ENCODE peak calls at places on chromosomes 2 and 18, in eight cellular contexts. One of them, this sample, is unnamed.

GRCh38 chr2:182548031-182548950 is 121.5 kb upstream of the PDE1A start:
- DNase-seq in epithelial cell of esophagus: no peak
- DNase-seq in HT-29: no peak
- DNase-seq in T-cell: no peak
- DNase-seq in tibial nerve: no peak
- DNase-seq in ELR: no peak
- DNase-seq in NCI-H510A treated with DMSO at 0.1 percent for 48 hours: no peak
- DNase-seq in foreskin melanocyte: no peak
- DNase-seq in this sample: no peak

GRCh38 chr2:29522951-29523669 is 398.3 kb downstream of the ALK start:
- DNase-seq in T-cell: no peak
- DNase-seq in tibial nerve: no peak
- DNase-seq in NCI-H510A treated with DMSO at 0.1 percent for 48 hours: no peak
- DNase-seq in foreskin melanocyte: peak; percentile 11
- DNase-seq in HT-29: no peak
- DNase-seq in epithelial cell of esophagus: peak; percentile 67
- DNase-seq in ELR: peak; percentile 77
- DNase-seq in this sample: no peak

GRCh38 chr2:127051116-127051779 is 55.7 kb downstream of the BIN1 start:
- DNase-seq in HT-29: peak; percentile 35
- DNase-seq in T-cell: no peak
- DNase-seq in epithelial cell of esophagus: no peak
- DNase-seq in NCI-H510A treated with DMSO at 0.1 percent for 48 hours: no peak
- DNase-seq in foreskin melanocyte: no peak
- DNase-seq in ELR: no peak
- DNase-seq in tibial nerve: no peak
- DNase-seq in this sample: no peak

GRCh38 chr2:120175000-120175581 is 48.1 kb downstream of the TMEM185B start:
- DNase-seq in T-cell: no peak
- DNase-seq in tibial nerve: peak; percentile 67
- DNase-seq in epithelial cell of esophagus: peak; percentile 73
- DNase-seq in NCI-H510A treated with DMSO at 0.1 percent for 48 hours: peak; percentile 66
- DNase-seq in HT-29: peak; percentile 77
- DNase-seq in foreskin melanocyte: peak; percentile 38
- DNase-seq in ELR: peak; percentile 80
- DNase-seq in this sample: no peak

GRCh38 chr2:190863946-190864345 is 16.7 kb upstream of the GLS start:
- DNase-seq in NCI-H510A treated with DMSO at 0.1 percent for 48 hours: peak; percentile 99
- DNase-seq in tibial nerve: no peak
- DNase-seq in HT-29: no peak
- DNase-seq in foreskin melanocyte: no peak
- DNase-seq in epithelial cell of esophagus: no peak
- DNase-seq in T-cell: no peak
- DNase-seq in ELR: no peak
- DNase-seq in this sample: no peak

GRCh38 chr2:88170472-88170892 is 336 bp downstream of the THNSL2 start:
- DNase-seq in epithelial cell of esophagus: peak; percentile 11
- DNase-seq in T-cell: no peak
- DNase-seq in tibial nerve: peak; percentile 30
- DNase-seq in ELR: peak; percentile 20
- DNase-seq in foreskin melanocyte: peak; percentile 20
- DNase-seq in HT-29: no peak
- DNase-seq in NCI-H510A treated with DMSO at 0.1 percent for 48 hours: no peak
- DNase-seq in this sample: no peak

GRCh38 chr2:216871333-216871934 is 11.6 kb upstream of the TNP1 start:
- DNase-seq in NCI-H510A treated with DMSO at 0.1 percent for 48 hours: no peak
- DNase-seq in T-cell: no peak
- DNase-seq in foreskin melanocyte: no peak
- DNase-seq in HT-29: no peak
- DNase-seq in ELR: no peak
- DNase-seq in epithelial cell of esophagus: no peak
- DNase-seq in tibial nerve: no peak
- DNase-seq in this sample: no peak

GRCh38 chr2:162301151-162301804 is 17.2 kb downstream of the IFIH1 start:
- DNase-seq in ELR: peak; percentile 82
- DNase-seq in NCI-H510A treated with DMSO at 0.1 percent for 48 hours: peak; percentile 48
- DNase-seq in tibial nerve: peak; percentile 30
- DNase-seq in foreskin melanocyte: no peak
- DNase-seq in epithelial cell of esophagus: peak; percentile 74
- DNase-seq in HT-29: peak; percentile 84
- DNase-seq in T-cell: peak; percentile 48
- DNase-seq in this sample: peak; percentile 70

GRCh38 chr18:79900610-79901570 is 50.6 kb downstream of the SLC66A2 start:
- DNase-seq in NCI-H510A treated with DMSO at 0.1 percent for 48 hours: no peak
- DNase-seq in T-cell: no peak
- DNase-seq in foreskin melanocyte: no peak
- DNase-seq in ELR: no peak
- DNase-seq in HT-29: no peak
- DNase-seq in epithelial cell of esophagus: no peak
- DNase-seq in tibial nerve: no peak
- DNase-seq in this sample: no peak

GRCh38 chr18:45554070-45554767 is 61.1 kb upstream of the SLC14A2 start:
- DNase-seq in tibial nerve: no peak
- DNase-seq in ELR: no peak
- DNase-seq in HT-29: no peak
- DNase-seq in T-cell: no peak
- DNase-seq in NCI-H510A treated with DMSO at 0.1 percent for 48 hours: no peak
- DNase-seq in epithelial cell of esophagus: no peak
- DNase-seq in foreskin melanocyte: no peak
- DNase-seq in this sample: no peak

GRCh38 chr2:43131890-43132522 is 94.4 kb downstream of the ZFP36L2 start:
- DNase-seq in HT-29: peak; percentile 8
- DNase-seq in T-cell: no peak
- DNase-seq in ELR: no peak
- DNase-seq in foreskin melanocyte: no peak
- DNase-seq in NCI-H510A treated with DMSO at 0.1 percent for 48 hours: no peak
- DNase-seq in epithelial cell of esophagus: peak; percentile 45
- DNase-seq in tibial nerve: no peak
- DNase-seq in this sample: no peak

GRCh38 chr2:75327334-75327733 is 128.0 kb upstream of the TACR1 start:
- DNase-seq in HT-29: no peak
- DNase-seq in T-cell: no peak
- DNase-seq in NCI-H510A treated with DMSO at 0.1 percent for 48 hours: peak; percentile 54
- DNase-seq in ELR: no peak
- DNase-seq in foreskin melanocyte: no peak
- DNase-seq in epithelial cell of esophagus: no peak
- DNase-seq in tibial nerve: no peak
- DNase-seq in this sample: no peak

GRCh38 chr2:40096360-40096759 is 317.3 kb upstream of the THUMPD2 start:
- DNase-seq in HT-29: peak; percentile 33
- DNase-seq in foreskin melanocyte: no peak
- DNase-seq in tibial nerve: no peak
- DNase-seq in NCI-H510A treated with DMSO at 0.1 percent for 48 hours: peak; percentile 34
- DNase-seq in epithelial cell of esophagus: peak; percentile 63
- DNase-seq in T-cell: no peak
- DNase-seq in ELR: peak; percentile 74
- DNase-seq in this sample: no peak

GRCh38 chr18:35256947-35257346 is 16.1 kb downstream of the ZNF397 start:
- DNase-seq in foreskin melanocyte: no peak
- DNase-seq in epithelial cell of esophagus: no peak
- DNase-seq in ELR: no peak
- DNase-seq in NCI-H510A treated with DMSO at 0.1 percent for 48 hours: no peak
- DNase-seq in tibial nerve: no peak
- DNase-seq in HT-29: no peak
- DNase-seq in T-cell: no peak
- DNase-seq in this sample: no peak

GRCh38 chr2:217899231-217900009 is 103.4 kb downstream of the TNS1 start:
- DNase-seq in tibial nerve: peak; percentile 70
- DNase-seq in NCI-H510A treated with DMSO at 0.1 percent for 48 hours: peak; percentile 45
- DNase-seq in foreskin melanocyte: no peak
- DNase-seq in ELR: peak; percentile 91
- DNase-seq in HT-29: peak; percentile 89
- DNase-seq in epithelial cell of esophagus: peak; percentile 78
- DNase-seq in T-cell: no peak
- DNase-seq in this sample: no peak

GRCh38 chr18:28890796-28891195 is 713.9 kb upstream of the CDH2 start:
- DNase-seq in NCI-H510A treated with DMSO at 0.1 percent for 48 hours: no peak
- DNase-seq in T-cell: no peak
- DNase-seq in HT-29: no peak
- DNase-seq in epithelial cell of esophagus: peak; percentile 9
- DNase-seq in tibial nerve: no peak
- DNase-seq in foreskin melanocyte: no peak
- DNase-seq in ELR: no peak
- DNase-seq in this sample: no peak

GRCh38 chr18:76374330-76375281 is 120.4 kb downstream of the ZNF516 start:
- DNase-seq in foreskin melanocyte: no peak
- DNase-seq in tibial nerve: no peak
- DNase-seq in ELR: no peak
- DNase-seq in HT-29: no peak
- DNase-seq in T-cell: peak; percentile 56
- DNase-seq in epithelial cell of esophagus: no peak
- DNase-seq in NCI-H510A treated with DMSO at 0.1 percent for 48 hours: no peak
- DNase-seq in this sample: peak; percentile 83

GRCh38 chr2:161825429-161825828 is 201.2 kb downstream of the SLC4A10 start:
- DNase-seq in HT-29: no peak
- DNase-seq in foreskin melanocyte: no peak
- DNase-seq in T-cell: no peak
- DNase-seq in ELR: peak; percentile 30
- DNase-seq in NCI-H510A treated with DMSO at 0.1 percent for 48 hours: no peak
- DNase-seq in epithelial cell of esophagus: peak; percentile 26
- DNase-seq in tibial nerve: no peak
- DNase-seq in this sample: no peak

GRCh38 chr2:218698885-218699284 is 11.8 kb upstream of the TTLL4 start:
- DNase-seq in tibial nerve: no peak
- DNase-seq in NCI-H510A treated with DMSO at 0.1 percent for 48 hours: no peak
- DNase-seq in foreskin melanocyte: no peak
- DNase-seq in ELR: no peak
- DNase-seq in T-cell: no peak
- DNase-seq in epithelial cell of esophagus: no peak
- DNase-seq in HT-29: no peak
- DNase-seq in this sample: no peak

GRCh38 chr2:196677404-196677803 is 37.9 kb downstream of the CCDC150 start:
- DNase-seq in epithelial cell of esophagus: peak; percentile 90
- DNase-seq in ELR: peak; percentile 62
- DNase-seq in T-cell: no peak
- DNase-seq in NCI-H510A treated with DMSO at 0.1 percent for 48 hours: no peak
- DNase-seq in foreskin melanocyte: peak; percentile 11
- DNase-seq in tibial nerve: no peak
- DNase-seq in HT-29: no peak
- DNase-seq in this sample: no peak

GRCh38 chr2:73031725-73032701 is 39.5 kb downstream of the SFXN5 start:
- DNase-seq in T-cell: no peak
- DNase-seq in ELR: no peak
- DNase-seq in NCI-H510A treated with DMSO at 0.1 percent for 48 hours: no peak
- DNase-seq in foreskin melanocyte: no peak
- DNase-seq in epithelial cell of esophagus: no peak
- DNase-seq in tibial nerve: no peak
- DNase-seq in HT-29: peak; percentile 71
- DNase-seq in this sample: no peak

GRCh38 chr2:101038455-101039255 is 36.6 kb downstream of the RPL31 start:
- DNase-seq in epithelial cell of esophagus: peak; percentile 42
- DNase-seq in tibial nerve: no peak
- DNase-seq in NCI-H510A treated with DMSO at 0.1 percent for 48 hours: no peak
- DNase-seq in ELR: peak; percentile 51
- DNase-seq in HT-29: peak; percentile 51
- DNase-seq in foreskin melanocyte: peak; percentile 32
- DNase-seq in T-cell: no peak
- DNase-seq in this sample: no peak

GRCh38 chr2:8452296-8452695 is 229.6 kb upstream of the ID2 start:
- DNase-seq in ELR: no peak
- DNase-seq in tibial nerve: no peak
- DNase-seq in foreskin melanocyte: no peak
- DNase-seq in NCI-H510A treated with DMSO at 0.1 percent for 48 hours: no peak
- DNase-seq in T-cell: no peak
- DNase-seq in HT-29: no peak
- DNase-seq in epithelial cell of esophagus: no peak
- DNase-seq in this sample: no peak

GRCh38 chr2:166373951-166374350 is 1.8 kb downstream of the SCN9A start:
- DNase-seq in T-cell: no peak
- DNase-seq in NCI-H510A treated with DMSO at 0.1 percent for 48 hours: peak; percentile 66
- DNase-seq in HT-29: no peak
- DNase-seq in epithelial cell of esophagus: peak; percentile 97
- DNase-seq in tibial nerve: no peak
- DNase-seq in foreskin melanocyte: no peak
- DNase-seq in ELR: peak; percentile 97
- DNase-seq in this sample: no peak

GRCh38 chr2:176085861-176086771 is 2.4 kb upstream of the EVX2 start:
- DNase-seq in epithelial cell of esophagus: peak; percentile 43
- DNase-seq in ELR: peak; percentile 58
- DNase-seq in HT-29: peak; percentile 36
- DNase-seq in T-cell: no peak
- DNase-seq in foreskin melanocyte: no peak
- DNase-seq in tibial nerve: peak; percentile 45
- DNase-seq in NCI-H510A treated with DMSO at 0.1 percent for 48 hours: peak; percentile 53
- DNase-seq in this sample: no peak

GRCh38 chr2:96097951-96098823 is 18.2 kb downstream of the ADRA2B start:
- DNase-seq in T-cell: no peak
- DNase-seq in foreskin melanocyte: no peak
- DNase-seq in NCI-H510A treated with DMSO at 0.1 percent for 48 hours: no peak
- DNase-seq in ELR: no peak
- DNase-seq in epithelial cell of esophagus: no peak
- DNase-seq in HT-29: no peak
- DNase-seq in tibial nerve: peak; percentile 3
- DNase-seq in this sample: no peak

GRCh38 chr2:105114551-105114950 is 76.7 kb downstream of the MRPS9 start:
- DNase-seq in foreskin melanocyte: peak; percentile 27
- DNase-seq in NCI-H510A treated with DMSO at 0.1 percent for 48 hours: peak; percentile 78
- DNase-seq in epithelial cell of esophagus: peak; percentile 66
- DNase-seq in ELR: peak; percentile 75
- DNase-seq in T-cell: no peak
- DNase-seq in HT-29: peak; percentile 65
- DNase-seq in tibial nerve: no peak
- DNase-seq in this sample: no peak

GRCh38 chr2:177471990-177472389 is 79.4 kb downstream of the AGPS start:
- DNase-seq in HT-29: no peak
- DNase-seq in T-cell: no peak
- DNase-seq in tibial nerve: no peak
- DNase-seq in NCI-H510A treated with DMSO at 0.1 percent for 48 hours: no peak
- DNase-seq in ELR: no peak
- DNase-seq in epithelial cell of esophagus: no peak
- DNase-seq in foreskin melanocyte: no peak
- DNase-seq in this sample: no peak

GRCh38 chr2:28300489-28300888 is 92.2 kb upstream of the FOSL2 start:
- DNase-seq in epithelial cell of esophagus: no peak
- DNase-seq in ELR: no peak
- DNase-seq in T-cell: no peak
- DNase-seq in tibial nerve: no peak
- DNase-seq in NCI-H510A treated with DMSO at 0.1 percent for 48 hours: no peak
- DNase-seq in foreskin melanocyte: peak; percentile 78
- DNase-seq in HT-29: no peak
- DNase-seq in this sample: no peak

GRCh38 chr2:147989102-147989501 is 31.4 kb downstream of the ORC4 start:
- DNase-seq in HT-29: no peak
- DNase-seq in foreskin melanocyte: no peak
- DNase-seq in ELR: no peak
- DNase-seq in NCI-H510A treated with DMSO at 0.1 percent for 48 hours: no peak
- DNase-seq in T-cell: no peak
- DNase-seq in epithelial cell of esophagus: no peak
- DNase-seq in tibial nerve: no peak
- DNase-seq in this sample: no peak

GRCh38 chr2:70851704-70852103 is 16.1 kb upstream of the CD207 start:
- DNase-seq in NCI-H510A treated with DMSO at 0.1 percent for 48 hours: no peak
- DNase-seq in T-cell: peak; percentile 8
- DNase-seq in tibial nerve: no peak
- DNase-seq in foreskin melanocyte: no peak
- DNase-seq in HT-29: no peak
- DNase-seq in ELR: peak; percentile 31
- DNase-seq in epithelial cell of esophagus: peak; percentile 35
- DNase-seq in this sample: peak; percentile 57

GRCh38 chr2:189236066-189236465 is 56.5 kb upstream of the COL5A2 start:
- DNase-seq in NCI-H510A treated with DMSO at 0.1 percent for 48 hours: no peak
- DNase-seq in epithelial cell of esophagus: peak; percentile 90
- DNase-seq in ELR: peak; percentile 75
- DNase-seq in T-cell: no peak
- DNase-seq in tibial nerve: no peak
- DNase-seq in foreskin melanocyte: no peak
- DNase-seq in HT-29: no peak
- DNase-seq in this sample: no peak

GRCh38 chr2:16062471-16063250 is 122.3 kb downstream of the MYCN start:
- DNase-seq in epithelial cell of esophagus: no peak
- DNase-seq in HT-29: no peak
- DNase-seq in tibial nerve: no peak
- DNase-seq in foreskin melanocyte: no peak
- DNase-seq in ELR: no peak
- DNase-seq in NCI-H510A treated with DMSO at 0.1 percent for 48 hours: no peak
- DNase-seq in T-cell: no peak
- DNase-seq in this sample: no peak